ENCODE peak calls at places on chromosomes 1 and 21, in seven cellular contexts. O is neuronal stem cell; L is fibroblast of lung; A is stimulated activated CD4-positive, alpha-beta T cell treated with anti-CD3 and anti-CD28 coated beads, TNF-alpha, amount 100 ng/mL, for 24 hours; R is HFF-Myc; W is NCI-H1092; B is activated CD8-positive, alpha-beta memory T cell treated with anti-CD3 and anti-CD28 coated beads, Interleukin-2, amount 50 U/mL, for 48 hours. E is an unnamed sample.

GRCh38 chr1:182032251-182032650 is 29.3 kb downstream of the ZNF648 start:
- DNase-seq in O (no peak), L (no peak), A (no peak), R (no peak), W (no peak), B (no peak), E (no peak)

GRCh38 chr1:21586926-21587601 is 77.8 kb downstream of the ALPL start:
- DNase-seq in O (no peak), L (peak; percentile 72), A (no peak), R (peak; percentile 44), W (no peak), B (no peak), E (peak; percentile 45)

GRCh38 chr21:29164330-29164942 is 34.0 kb downstream of the MAP3K7CL start:
- DNase-seq in O (no peak), L (peak; percentile 93), A (no peak), R (peak; percentile 67), W (peak; percentile 25), B (no peak), E (peak; percentile 77)

GRCh38 chr1:82775402-82776000 is 974.8 kb downstream of the ADGRL2 start:
- DNase-seq in O (no peak), L (peak; percentile 24), A (peak; percentile 35), R (no peak), W (no peak), B (peak; percentile 78), E (peak; percentile 0)

GRCh38 chr21:45468051-45468970 is 63.3 kb downstream of the COL18A1 start:
- DNase-seq in O (no peak), L (no peak), A (no peak), R (no peak), W (no peak), B (no peak), E (no peak)

GRCh38 chr1:33099290-33100118 is 18.6 kb downstream of the AZIN2 start:
- DNase-seq in O (no peak), L (peak; percentile 100), A (peak; percentile 67), R (peak; percentile 100), W (no peak), B (peak; percentile 84), E (peak; percentile 100)

GRCh38 chr1:115677172-115677542 is 35.4 kb downstream of the VANGL1 start:
- DNase-seq in O (peak; percentile 79), L (no peak), A (no peak), R (no peak), W (no peak), B (no peak), E (peak; percentile 12)

GRCh38 chr1:67791686-67792475 is 41.4 kb downstream of the GNG12 start:
- DNase-seq in O (no peak), L (peak; percentile 84), A (no peak), R (peak; percentile 70), W (no peak), B (no peak), E (no peak)

GRCh38 chr21:28308516-28308915 is 684.2 kb downstream of the LTN1 start:
- DNase-seq in O (no peak), L (no peak), A (no peak), R (no peak), W (no peak), B (no peak), E (no peak)

GRCh38 chr1:70504821-70505193 is 93.7 kb downstream of the CTH start:
- DNase-seq in O (no peak), L (peak; percentile 27), A (no peak), R (peak; percentile 29), W (no peak), B (no peak), E (no peak)

GRCh38 chr1:19780267-19780877 is 19.3 kb downstream of the TMCO4 start:
- DNase-seq in O (no peak), L (no peak), A (no peak), R (no peak), W (no peak), B (no peak), E (no peak)

GRCh38 chr1:221366495-221367095 is 375.3 kb downstream of the DUSP10 start:
- DNase-seq in O (no peak), L (no peak), A (no peak), R (no peak), W (no peak), B (no peak), E (no peak)

GRCh38 chr1:181028241-181029014 is 5.4 kb upstream of the MR1 start:
- DNase-seq in O (no peak), L (peak; percentile 46), A (no peak), R (no peak), W (no peak), B (no peak), E (no peak)

GRCh38 chr1:162023547-162024501 is at the start of gene OLFML2B:
- DNase-seq in O (peak; percentile 73), L (peak; percentile 79), A (peak; percentile 52), R (peak; percentile 63), W (no peak), B (peak; percentile 77), E (peak; percentile 62)

GRCh38 chr21:45990049-45990711 is 8.6 kb downstream of the COL6A1 start:
- DNase-seq in O (no peak), L (no peak), A (no peak), R (no peak), W (no peak), B (no peak), E (no peak)